ENCODE peak calls at places on chromosomes 13 and 19, in six cellular contexts. U, T, Z, P, Q and C are unnamed samples.

GRCh38 chr19:17145546-17146497 is 69.3 kb upstream of the USE1 start:
- DNase-seq in U (no peak), T (no peak), Z (no peak), P (no peak), Q (no peak), C (no peak)

GRCh38 chr19:3365447-3366103 is 808 bp upstream of the NFIC start:
- DNase-seq in U (no peak), T (peak), Z (peak), P (peak), Q (peak), C (no peak)

GRCh38 chr13:93045836-93046235 is 180.8 kb upstream of the GPC6 start:
- DNase-seq in U (no peak), T (no peak), Z (peak), P (no peak), Q (no peak), C (no peak)

GRCh38 chr19:6161271-6161850 is 25.9 kb downstream of the ACSBG2 start:
- DNase-seq in U (no peak), T (no peak), Z (peak), P (peak), Q (peak), C (no peak)

GRCh38 chr13:24684600-24684998 is 4.4 kb downstream of the ATP12A start:
- DNase-seq in U (no peak), T (peak), Z (peak), P (no peak), Q (no peak), C (no peak)

GRCh38 chr19:29367701-29368306 is 154.9 kb upstream of the UQCRFS1 start:
- DNase-seq in U (no peak), T (no peak), Z (no peak), P (no peak), Q (no peak), C (no peak)

GRCh38 chr19:39030854-39031367 is 1.4 kb downstream of the FBXO27 start:
- DNase-seq in U (no peak), T (no peak), Z (no peak), P (no peak), Q (no peak), C (no peak)

GRCh38 chr13:33999830-34000605 is 182.1 kb downstream of the RFC3 start:
- DNase-seq in U (no peak), T (no peak), Z (no peak), P (no peak), Q (no peak), C (no peak)

GRCh38 chr13:98576215-98576945 is 527 bp downstream of the STK24 start:
- DNase-seq in U (no peak), T (peak), Z (no peak), P (peak), Q (no peak), C (no peak)

GRCh38 chr13:36774895-36775294 is 44.1 kb upstream of the RFXAP start:
- DNase-seq in U (no peak), T (no peak), Z (peak), P (no peak), Q (no peak), C (no peak)

GRCh38 chr19:35774274-35775045 is 904 bp upstream of the ARHGAP33 start:
- DNase-seq in U (no peak), T (no peak), Z (no peak), P (no peak), Q (no peak), C (no peak)
- TF ChIP-seq CTCF in U (no peak), T (no peak), Z (no peak), P (no peak), Q (no peak), C (no peak)

GRCh38 chr19:47765522-47766358 is 12.8 kb upstream of the SELENOW start:
- DNase-seq in U (no peak), T (peak), Z (peak), P (peak), Q (no peak), C (no peak)
- TF ChIP-seq CTCF in U (peak), T (peak), Z (peak), P (peak), Q (no peak), C (peak)

DNA sequence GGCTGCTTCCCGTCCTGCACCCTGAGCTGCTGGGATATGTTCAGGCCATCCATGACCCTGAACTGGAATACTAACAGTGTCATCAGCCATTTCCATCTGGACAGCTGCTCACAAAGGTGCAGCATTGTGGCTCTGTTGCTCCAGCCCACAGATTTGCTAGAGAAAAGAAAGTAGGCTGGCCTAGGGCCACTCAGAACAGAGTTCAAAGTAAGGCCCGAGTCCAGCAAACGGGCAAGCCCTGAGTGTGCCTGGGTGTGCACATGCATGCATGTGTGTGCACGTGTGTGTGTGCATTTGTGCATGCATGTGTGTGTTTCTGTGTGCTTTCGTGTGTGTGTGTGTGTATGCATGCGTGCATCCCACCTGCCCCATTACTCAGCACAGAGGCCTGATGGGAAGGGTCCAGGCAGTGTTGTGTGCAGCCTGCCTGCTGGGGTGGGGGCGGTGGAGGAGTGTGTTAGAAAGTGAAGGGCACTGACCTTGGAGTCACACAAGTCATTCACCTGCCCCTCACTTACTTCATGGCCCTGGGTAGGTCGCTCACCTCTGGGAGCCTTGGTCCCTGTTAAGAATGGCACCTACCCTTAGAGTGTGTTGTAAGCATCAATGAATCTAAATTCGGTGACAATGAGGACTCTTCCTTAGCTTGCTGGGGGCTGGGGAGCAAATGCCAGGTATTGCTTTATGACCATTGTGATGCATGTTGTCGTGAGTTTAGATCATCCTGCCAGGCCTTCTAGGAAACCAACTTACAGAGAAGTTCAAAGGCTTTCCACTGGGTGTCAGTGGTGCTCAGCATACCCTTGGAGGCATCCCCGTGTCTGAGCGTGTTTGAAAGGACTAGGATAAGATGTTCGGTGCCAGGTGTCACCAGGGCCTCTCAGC is 53.2 kb downstream of the GPR12 start:
- DNase-seq in U (no peak), T (peak), Z (peak), P (no peak), Q (no peak), C (no peak)
- TF ChIP-seq CTCF in U (peak), T (peak), Z (peak), P (peak), Q (no peak), C (no peak)

DNA sequence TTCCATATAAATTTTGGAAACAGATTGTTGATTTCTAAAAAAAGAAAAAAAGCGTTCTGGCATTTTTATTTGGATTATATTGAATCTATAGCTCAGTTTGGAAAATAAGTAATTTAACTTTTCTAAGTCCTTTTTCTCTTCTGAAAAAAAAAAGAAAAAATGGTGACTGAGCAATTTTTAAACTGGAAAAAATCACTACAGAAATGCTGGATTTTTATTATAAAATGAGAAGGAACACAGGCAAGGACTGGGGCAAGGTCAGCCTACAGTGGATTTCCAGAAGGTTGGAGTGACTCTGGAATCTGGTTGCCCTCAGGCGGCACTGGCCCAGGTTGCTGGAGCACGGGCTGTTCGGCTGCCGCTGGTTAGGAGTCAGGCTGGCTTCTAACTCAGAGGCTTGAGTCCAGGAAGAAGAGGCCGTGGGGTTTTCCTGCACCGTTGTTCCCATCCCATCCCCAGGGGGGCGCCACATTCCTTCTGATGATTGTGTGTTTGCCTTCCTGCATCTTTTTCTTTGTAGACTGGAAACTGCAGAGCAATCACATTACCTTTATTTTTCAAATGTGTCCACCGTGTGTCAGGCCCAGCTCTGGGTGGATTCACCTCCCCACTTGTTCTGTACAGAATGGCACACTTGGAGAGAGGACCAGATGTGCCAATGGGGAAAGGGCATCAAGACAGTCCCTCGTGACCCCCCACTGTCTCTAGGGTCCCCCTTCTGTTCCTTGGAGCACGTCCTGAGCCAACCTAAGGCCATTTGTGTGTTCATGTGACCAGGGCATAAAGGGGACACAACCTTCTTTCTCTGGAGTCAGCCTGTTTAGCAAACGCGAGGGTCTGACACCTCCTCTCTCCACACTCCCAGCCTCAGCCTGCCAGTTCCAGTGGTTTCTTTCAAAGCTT is 44.5 kb upstream of the GTF3A start:
- DNase-seq in U (peak), T (peak), Z (peak), P (no peak), Q (peak), C (no peak)
- TF ChIP-seq CTCF in U (peak), T (peak), Z (peak), P (peak), Q (no peak), C (no peak)

GRCh38 chr19:10815007-10815531 is 20.9 kb downstream of the TMED1 start:
- DNase-seq in U (no peak), T (no peak), Z (no peak), P (no peak), Q (no peak), C (no peak)
- TF ChIP-seq CTCF in U (no peak), T (no peak), Z (no peak), P (no peak), Q (no peak), C (no peak)

GRCh38 chr13:91328726-91329125 is 18.8 kb upstream of the MIR17HG start:
- DNase-seq in U (no peak), T (no peak), Z (no peak), P (no peak), Q (no peak), C (no peak)

GRCh38 chr13:91326156-91326555 is 21.3 kb upstream of the MIR17HG start:
- DNase-seq in U (no peak), T (no peak), Z (no peak), P (no peak), Q (no peak), C (no peak)

GRCh38 chr13:91329736-91330135 is 17.8 kb upstream of the MIR17HG start:
- DNase-seq in U (no peak), T (no peak), Z (no peak), P (no peak), Q (no peak), C (no peak)

GRCh38 chr13:91331047-91331915 is 16.2 kb upstream of the MIR17HG start:
- DNase-seq in U (no peak), T (no peak), Z (no peak), P (no peak), Q (no peak), C (no peak)
- TF ChIP-seq CTCF in U (no peak), T (no peak), Z (no peak), P (no peak), Q (no peak), C (no peak)

GRCh38 chr19:41859618-41860418 is at the start of gene RPS19:
- DNase-seq in U (peak), T (peak), Z (peak), P (peak), Q (peak), C (peak)
- TF ChIP-seq CTCF in U (peak), T (peak), Z (peak), P (peak), Q (no peak), C (no peak)

GRCh38 chr13:42047561-42048322 is 706 bp upstream of the DGKH start:
- DNase-seq in U (no peak), T (peak), Z (peak), P (peak), Q (peak), C (peak)
- TF ChIP-seq CTCF in U (no peak), T (no peak), Z (no peak), P (no peak), Q (no peak), C (no peak)